ENCODE peak calls at places on chromosomes 5 and 9, in six cellular contexts. N, X, L, C, D and H are unnamed samples.

GRCh38 chr9:76459691-76460635 is 981 bp downstream of the GCNT1 start:
- DNase-seq in L (peak; percentile 66), X (peak; percentile 24), D (no peak), C (peak; percentile 26), N (no peak), H (no peak)

GRCh38 chr5:16881253-16881652 is 54.8 kb downstream of the MYO10 start:
- DNase-seq in X (no peak), L (no peak), N (no peak), C (no peak), D (no peak), H (no peak)

GRCh38 chr9:76996700-76997099 is 22.8 kb upstream of the FOXB2 start:
- DNase-seq in D (no peak), X (peak; percentile 54), N (no peak), C (peak; percentile 47), L (no peak), H (no peak)

GRCh38 chr9:7936201-7936600 is 136.6 kb upstream of the DMAC1 start:
- DNase-seq in X (no peak), D (no peak), L (no peak), N (no peak), C (no peak), H (no peak)

GRCh38 chr9:135926402-135927194 is 19.3 kb upstream of the CAMSAP1 start:
- DNase-seq in D (no peak), C (peak; percentile 52), L (peak; percentile 62), N (peak; percentile 68), X (no peak), H (peak; percentile 49)

GRCh38 chr9:2765250-2765880 is 48.1 kb downstream of the KCNV2 start:
- DNase-seq in L (no peak), D (no peak), X (no peak), N (no peak), C (no peak), H (no peak)

GRCh38 chr5:167968784-167969183 is 322.7 kb upstream of the WWC1 start:
- DNase-seq in D (no peak), N (no peak), X (no peak), C (no peak), L (no peak), H (no peak)

GRCh38 chr5:151122828-151123227 is 34.8 kb downstream of the ANXA6 start:
- DNase-seq in C (no peak), N (no peak), X (no peak), L (no peak), D (no peak), H (no peak)

GRCh38 chr9:107782789-107783188 is 293.2 kb upstream of the KLF4 start:
- DNase-seq in L (no peak), N (no peak), D (no peak), C (no peak), X (no peak), H (no peak)

GRCh38 chr5:55151923-55152842 is 7.8 kb upstream of the GPX8 start:
- DNase-seq in D (no peak), C (no peak), X (no peak), N (no peak), L (peak; percentile 90), H (peak; percentile 52)

GRCh38 chr5:131067596-131067995 is 97.5 kb downstream of the HINT1 start:
- DNase-seq in D (no peak), N (no peak), L (no peak), C (no peak), X (no peak), H (no peak)

GRCh38 chr5:55159763-55160492 is at the start of gene GPX8:
- DNase-seq in D (no peak), L (peak; percentile 93), C (no peak), X (no peak), N (peak; percentile 35), H (peak; percentile 59)

GRCh38 chr5:58912102-58912501 is 329.2 kb downstream of the RAB3C start:
- DNase-seq in D (no peak), C (no peak), X (no peak), N (no peak), L (no peak), H (no peak)

GRCh38 chr5:178207183-178207916 is 3.0 kb downstream of the HNRNPAB start:
- DNase-seq in D (no peak), X (no peak), L (peak; percentile 52), N (peak; percentile 65), C (peak; percentile 18), H (no peak)

GRCh38 chr9:136903041-136903554 is 16.8 kb downstream of the TRAF2 start:
- DNase-seq in C (peak; percentile 77), N (no peak), X (peak; percentile 56), D (no peak), L (no peak), H (no peak)

GRCh38 chr9:4852419-4852818 is 59.7 kb downstream of the RCL1 start:
- DNase-seq in D (no peak), X (no peak), C (no peak), L (no peak), N (no peak), H (no peak)

GRCh38 chr9:93267091-93267541 is 83.2 kb downstream of the WNK2 start:
- DNase-seq in X (no peak), N (peak; percentile 4), L (no peak), D (no peak), C (peak; percentile 18), H (no peak)

GRCh38 chr9:10875752-10876151 is 262.9 kb upstream of the PTPRD start:
- DNase-seq in N (no peak), D (no peak), C (no peak), X (no peak), L (peak; percentile 55), H (no peak)

GRCh38 chr5:61619289-61619688 is 287.2 kb downstream of the ZSWIM6 start:
- DNase-seq in L (no peak), C (no peak), D (no peak), N (no peak), X (no peak), H (no peak)

GRCh38 chr5:67050635-67051034 is 146.0 kb downstream of the CD180 start:
- DNase-seq in C (no peak), N (no peak), X (no peak), D (no peak), L (no peak), H (no peak)

GRCh38 chr9:37910271-37910670 is 6.3 kb upstream of the SLC25A51 start:
- DNase-seq in L (no peak), X (no peak), N (no peak), D (no peak), C (no peak), H (no peak)

GRCh38 chr9:23044549-23044948 is 597.9 kb downstream of the DMRTA1 start:
- DNase-seq in C (no peak), L (no peak), D (no peak), X (no peak), N (no peak), H (no peak)

GRCh38 chr5:159050408-159051091 is 49.2 kb downstream of the EBF1 start:
- DNase-seq in X (no peak), N (no peak), D (no peak), L (peak; percentile 79), C (no peak), H (no peak)
- H3K4me3 ChIP-seq in X (peak overlapping the region; percentile 58), N (no peak overlapping the region), D (peak overlapping the region; percentile 36), L (no peak overlapping the region), C (peak overlapping the region; percentile 52), H (no peak overlapping the region)

DNA sequence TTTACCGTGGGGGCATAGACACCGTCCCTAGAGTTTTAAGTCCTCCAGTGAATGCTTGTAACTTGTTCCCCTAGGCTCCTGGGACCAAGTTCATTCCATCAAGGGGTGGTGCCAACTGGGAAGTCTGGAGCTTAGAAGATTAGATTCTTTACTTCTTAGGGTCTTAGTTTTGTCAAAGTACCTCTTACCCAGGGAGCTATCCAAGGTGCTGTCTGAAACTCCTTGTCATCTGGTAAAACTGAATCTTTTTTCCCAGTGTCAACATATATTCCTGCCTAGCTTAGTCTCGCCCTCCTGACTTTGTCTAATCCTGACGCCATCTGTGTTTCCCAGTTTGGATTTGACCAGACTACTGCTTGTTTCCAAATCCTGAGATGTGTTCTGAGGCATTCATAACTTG is 41.6 kb downstream of the MAMDC2 start:
- DNase-seq in D (no peak), N (no peak), X (no peak), L (peak; percentile 59), C (no peak), H (no peak)
- TF ChIP-seq CTCF in D (no peak), N (no peak), X (no peak), L (no peak), C (no peak), H (no peak)

DNA sequence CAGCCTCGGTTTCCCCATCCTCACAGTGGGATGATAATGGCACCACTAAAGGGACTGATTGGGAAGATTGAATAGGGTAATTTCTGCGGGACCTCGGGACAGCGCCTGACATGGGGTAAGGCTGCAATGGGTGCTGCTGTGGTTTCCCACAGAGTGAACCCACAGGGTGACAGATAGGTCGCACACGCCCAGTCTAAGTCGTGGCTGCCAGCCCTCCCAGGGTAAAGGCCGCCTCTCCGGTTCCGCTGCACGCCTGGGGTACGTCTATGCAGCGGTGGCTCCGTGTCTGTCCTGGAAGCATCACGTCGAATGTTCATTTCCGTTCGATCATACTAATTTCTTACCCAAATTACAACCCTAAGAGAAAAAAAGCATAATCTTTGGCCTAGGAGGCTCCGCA is 631 bp downstream of the CFAP77 start:
- DNase-seq in C (no peak), D (no peak), L (no peak), N (no peak), X (no peak), H (no peak)
- H3K27me3 ChIP-seq in C (peaks cover 5% of the 10 kb centered on the region), D (peaks cover 67% of the 10 kb centered on the region), L (peaks cover 23% of the 10 kb centered on the region), N (peaks cover 47% of the 10 kb centered on the region), X (peaks cover 63% of the 10 kb centered on the region), H (peaks cover 30% of the 10 kb centered on the region)

GRCh38 chr5:129459485-129460120 is 495 bp upstream of the ADAMTS19 start:
- DNase-seq in D (no peak), L (peak; percentile 53), X (peak; percentile 30), N (peak; percentile 34), C (no peak), H (no peak)
- H3K4me3 ChIP-seq in D (peak overlapping the region; percentile 53), L (no peak overlapping the region), X (peak overlapping the region; percentile 72), N (no peak overlapping the region), C (peak overlapping the region; percentile 52), H (peak overlapping the region; percentile 37)

GRCh38 chr5:98157368-98157767 is 616.1 kb upstream of the RGMB start:
- DNase-seq in D (no peak), N (no peak), C (no peak), L (no peak), X (no peak), H (no peak)
- TF ChIP-seq CTCF in D (no peak), N (no peak), C (no peak), L (no peak), X (no peak), H (no peak)

GRCh38 chr9:109908459-109909390 is 128.7 kb downstream of the PALM2AKAP2 start:
- DNase-seq in X (no peak), D (no peak), C (no peak), N (no peak), L (peak; percentile 83), H (no peak)

GRCh38 chr9:109913461-109913810 is 133.4 kb downstream of the PALM2AKAP2 start:
- DNase-seq in N (no peak), L (no peak), D (no peak), X (no peak), C (no peak), H (no peak)

GRCh38 chr9:109912726-109913460 is 132.9 kb downstream of the PALM2AKAP2 start:
- DNase-seq in N (no peak), C (no peak), L (peak; percentile 70), D (no peak), X (no peak), H (no peak)

GRCh38 chr9:109912082-109912581 is 132.1 kb downstream of the PALM2AKAP2 start:
- DNase-seq in N (no peak), L (peak; percentile 83), D (no peak), X (no peak), C (no peak), H (peak; percentile 79)

GRCh38 chr9:109910616-109911568 is 130.9 kb downstream of the PALM2AKAP2 start:
- DNase-seq in N (no peak), D (no peak), C (no peak), L (peak; percentile 76), X (no peak), H (peak; percentile 46)
- H3K27me3 ChIP-seq in N (no peaks in the 10 kb centered on the region), D (no peaks in the 10 kb centered on the region), C (no peaks in the 10 kb centered on the region), L (no peaks in the 10 kb centered on the region), X (no peaks in the 10 kb centered on the region), H (no peaks in the 10 kb centered on the region)

GRCh38 chr9:14198544-14199510 is 115.1 kb downstream of the NFIB start:
- DNase-seq in D (peak; percentile 38), L (peak; percentile 53), C (peak; percentile 66), N (peak; percentile 60), X (peak; percentile 71), H (no peak)
- H3K4me3 ChIP-seq in D (no peak overlapping the region), L (no peak overlapping the region), C (no peak overlapping the region), N (no peak overlapping the region), X (peak overlapping the region; percentile 29), H (no peak overlapping the region)